ENCODE peak calls at places on chromosomes 16 and 17, in ten cellular contexts. One of them, this sample, is unnamed.

GRCh38 chr17:70086468-70086867 is 11.4 kb downstream of the KCNJ16 start:
- DNase-seq in sigmoid colon: no peak
- DNase-seq in HCT116: no peak
- DNase-seq in GM12878: no peak
- DNase-seq in K562: no peak
- DNase-seq in prostate gland: no peak
- DNase-seq in transverse colon: no peak
- DNase-seq in spleen: no peak
- DNase-seq in suprapubic skin: no peak
- DNase-seq in GM12891: no peak
- DNase-seq in this sample: no peak

GRCh38 chr17:17797119-17797809 is 39.5 kb downstream of the SREBF1 start:
- DNase-seq in HCT116: no peak
- DNase-seq in K562: no peak
- DNase-seq in suprapubic skin: no peak
- DNase-seq in GM12878: no peak
- DNase-seq in spleen: no peak
- DNase-seq in sigmoid colon: no peak
- DNase-seq in transverse colon: no peak
- DNase-seq in prostate gland: no peak
- DNase-seq in GM12891: no peak
- DNase-seq in this sample: no peak

GRCh38 chr16:525520-526180 is 1.9 kb upstream of the CAPN15 start:
- DNase-seq in HCT116: peak
- DNase-seq in GM12891: no peak
- DNase-seq in GM12878: peak
- DNase-seq in prostate gland: no peak
- DNase-seq in transverse colon: no peak
- DNase-seq in K562: peak
- DNase-seq in suprapubic skin: no peak
- DNase-seq in spleen: no peak
- DNase-seq in sigmoid colon: no peak
- DNase-seq in this sample: no peak

GRCh38 chr16:10609410-10609774 is 29.0 kb upstream of the EMP2 start:
- DNase-seq in suprapubic skin: no peak
- DNase-seq in spleen: no peak
- DNase-seq in prostate gland: no peak
- DNase-seq in transverse colon: no peak
- DNase-seq in GM12891: no peak
- DNase-seq in K562: no peak
- DNase-seq in sigmoid colon: no peak
- DNase-seq in GM12878: no peak
- DNase-seq in HCT116: no peak
- DNase-seq in this sample: no peak

GRCh38 chr17:4332296-4332970 is 34.0 kb downstream of the UBE2G1 start:
- DNase-seq in transverse colon: no peak
- DNase-seq in GM12878: no peak
- DNase-seq in GM12891: no peak
- DNase-seq in K562: no peak
- DNase-seq in spleen: no peak
- DNase-seq in sigmoid colon: no peak
- DNase-seq in suprapubic skin: no peak
- DNase-seq in HCT116: no peak
- DNase-seq in prostate gland: no peak
- DNase-seq in this sample: no peak

GRCh38 chr16:3321802-3322201 is 16.5 kb downstream of the ZNF75A start:
- DNase-seq in sigmoid colon: no peak
- DNase-seq in HCT116: no peak
- DNase-seq in GM12891: no peak
- DNase-seq in suprapubic skin: no peak
- DNase-seq in GM12878: no peak
- DNase-seq in spleen: no peak
- DNase-seq in K562: no peak
- DNase-seq in prostate gland: no peak
- DNase-seq in transverse colon: no peak
- DNase-seq in this sample: no peak

GRCh38 chr17:19533718-19534561 is at the start of gene SLC47A1:
- DNase-seq in suprapubic skin: no peak
- DNase-seq in GM12878: no peak
- DNase-seq in K562: no peak
- DNase-seq in sigmoid colon: no peak
- DNase-seq in GM12891: peak
- DNase-seq in transverse colon: peak
- DNase-seq in HCT116: no peak
- DNase-seq in spleen: peak
- DNase-seq in prostate gland: no peak
- DNase-seq in this sample: peak

GRCh38 chr17:77962349-77962748 is 3.8 kb downstream of the TNRC6C start:
- DNase-seq in suprapubic skin: no peak
- DNase-seq in spleen: no peak
- DNase-seq in GM12891: no peak
- DNase-seq in prostate gland: no peak
- DNase-seq in K562: no peak
- DNase-seq in HCT116: no peak
- DNase-seq in transverse colon: no peak
- DNase-seq in GM12878: no peak
- DNase-seq in sigmoid colon: no peak
- DNase-seq in this sample: no peak

GRCh38 chr16:56856876-56857447 is 8.0 kb upstream of the SLC12A3 start:
- DNase-seq in GM12878: no peak
- DNase-seq in K562: no peak
- DNase-seq in transverse colon: no peak
- DNase-seq in prostate gland: no peak
- DNase-seq in suprapubic skin: no peak
- DNase-seq in spleen: no peak
- DNase-seq in HCT116: no peak
- DNase-seq in GM12891: no peak
- DNase-seq in sigmoid colon: no peak
- DNase-seq in this sample: no peak

GRCh38 chr16:29753516-29753915 is 7.7 kb upstream of the C16orf54 start:
- DNase-seq in HCT116: no peak
- DNase-seq in suprapubic skin: no peak
- DNase-seq in GM12878: no peak
- DNase-seq in GM12891: no peak
- DNase-seq in sigmoid colon: no peak
- DNase-seq in spleen: no peak
- DNase-seq in K562: no peak
- DNase-seq in prostate gland: no peak
- DNase-seq in transverse colon: no peak
- DNase-seq in this sample: no peak

GRCh38 chr17:10118788-10119130 is 79.6 kb downstream of the GAS7 start:
- DNase-seq in K562: no peak
- DNase-seq in suprapubic skin: peak
- DNase-seq in transverse colon: no peak
- DNase-seq in HCT116: no peak
- DNase-seq in GM12878: no peak
- DNase-seq in sigmoid colon: peak
- DNase-seq in GM12891: no peak
- DNase-seq in prostate gland: no peak
- DNase-seq in spleen: no peak
- DNase-seq in this sample: no peak

GRCh38 chr16:22071352-22071923 is 20.9 kb upstream of the VWA3A start:
- DNase-seq in sigmoid colon: no peak
- DNase-seq in transverse colon: no peak
- DNase-seq in GM12878: no peak
- DNase-seq in GM12891: no peak
- DNase-seq in suprapubic skin: no peak
- DNase-seq in prostate gland: no peak
- DNase-seq in spleen: no peak
- DNase-seq in K562: no peak
- DNase-seq in HCT116: no peak
- DNase-seq in this sample: no peak

GRCh38 chr16:53007095-53007494 is 45.6 kb downstream of the CHD9NB start:
- DNase-seq in suprapubic skin: no peak
- DNase-seq in GM12878: no peak
- DNase-seq in spleen: no peak
- DNase-seq in prostate gland: no peak
- DNase-seq in GM12891: no peak
- DNase-seq in HCT116: no peak
- DNase-seq in sigmoid colon: no peak
- DNase-seq in transverse colon: no peak
- DNase-seq in K562: peak
- DNase-seq in this sample: no peak

GRCh38 chr16:53080345-53081031 is 25.7 kb downstream of the CHD9 start:
- DNase-seq in GM12878: no peak
- DNase-seq in prostate gland: peak
- DNase-seq in transverse colon: peak
- DNase-seq in HCT116: no peak
- DNase-seq in sigmoid colon: peak
- DNase-seq in spleen: no peak
- DNase-seq in GM12891: no peak
- DNase-seq in suprapubic skin: peak
- DNase-seq in K562: no peak
- DNase-seq in this sample: no peak

DNA sequence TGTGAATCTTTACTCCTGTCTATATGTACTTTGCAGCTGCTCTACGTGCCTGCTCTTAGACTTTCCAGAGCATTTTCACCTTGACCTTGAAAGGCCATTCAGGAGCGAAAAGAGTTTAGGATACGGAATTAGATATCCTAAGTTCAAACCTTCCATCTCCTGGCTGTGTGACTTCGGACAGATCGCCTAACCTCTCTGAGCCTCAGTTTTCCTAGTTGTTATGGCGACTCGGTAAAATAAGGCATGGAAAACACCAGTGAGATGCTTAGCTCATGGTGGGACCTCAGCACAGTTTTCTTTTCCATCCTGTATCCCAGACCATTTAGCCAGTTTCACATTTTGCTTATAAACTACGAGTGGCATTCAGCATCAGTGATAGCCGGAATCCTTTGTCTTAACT is 233.7 kb downstream of the RBFOX1 start:
- DNase-seq in GM12878: no peak
- DNase-seq in suprapubic skin: no peak
- DNase-seq in HCT116: no peak
- DNase-seq in GM12891: no peak
- DNase-seq in K562: no peak
- DNase-seq in spleen: no peak
- DNase-seq in prostate gland: no peak
- DNase-seq in transverse colon: no peak
- DNase-seq in sigmoid colon: no peak
- DNase-seq in this sample: no peak
- TF ChIP-seq POLR2AphosphoS5 in GM12878: no peak
- TF ChIP-seq POLR2AphosphoS5 in suprapubic skin: no peak
- TF ChIP-seq POLR2AphosphoS5 in HCT116: no peak
- TF ChIP-seq POLR2AphosphoS5 in GM12891: no peak
- TF ChIP-seq POLR2AphosphoS5 in K562: no peak
- TF ChIP-seq POLR2AphosphoS5 in spleen: no peak
- TF ChIP-seq POLR2AphosphoS5 in prostate gland: no peak
- TF ChIP-seq POLR2AphosphoS5 in transverse colon: no peak
- TF ChIP-seq POLR2AphosphoS5 in sigmoid colon: no peak
- TF ChIP-seq POLR2AphosphoS5 in this sample: no peak

DNA sequence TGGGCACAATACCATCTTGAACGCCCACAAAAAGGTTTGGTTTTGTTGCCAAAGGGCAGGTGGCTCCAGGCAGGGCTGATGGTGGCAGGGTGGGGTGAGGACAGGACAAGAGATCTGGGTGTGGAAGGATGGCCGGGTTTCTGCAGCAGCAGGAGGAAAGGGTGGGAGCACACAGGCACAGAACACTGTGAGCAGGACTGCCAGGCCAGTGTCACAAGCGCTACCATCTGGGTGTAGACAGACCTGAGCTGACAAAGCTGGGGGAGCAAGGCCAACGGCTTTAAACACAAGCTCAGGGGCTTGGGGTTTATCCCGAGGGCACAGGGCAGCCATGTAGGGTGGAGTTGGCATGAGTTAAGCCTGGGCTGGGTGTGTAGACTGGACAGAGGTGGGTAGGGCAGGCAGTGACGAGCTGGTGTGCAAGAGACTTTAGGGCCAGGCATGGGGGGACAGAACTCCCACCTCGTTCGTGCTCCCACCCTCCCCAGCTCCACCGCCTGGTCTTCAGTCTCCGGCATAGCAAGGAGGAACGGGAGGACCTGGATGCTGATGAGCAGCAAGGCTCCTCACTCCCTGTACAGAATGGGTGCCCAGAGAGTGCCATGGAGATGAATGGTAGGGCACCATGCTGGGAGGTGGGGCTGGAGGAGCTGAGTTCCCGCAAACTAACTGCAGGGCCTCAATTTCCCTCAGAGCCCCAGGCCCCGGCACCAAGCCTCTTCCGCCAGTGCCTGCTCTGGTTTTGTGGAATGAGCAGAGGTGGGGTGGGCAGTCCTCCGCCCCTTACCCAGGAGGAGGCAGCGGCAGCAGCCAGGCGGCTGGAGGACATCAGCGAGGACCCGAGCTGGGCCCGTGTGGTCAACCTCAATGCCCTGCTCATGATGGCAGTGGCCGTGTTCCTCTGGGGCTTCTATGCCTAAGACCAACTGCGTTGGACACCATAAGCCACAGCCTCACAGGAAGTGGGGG is 7.0 kb downstream of the SLC5A2 start:
- DNase-seq in GM12878: no peak
- DNase-seq in HCT116: no peak
- DNase-seq in spleen: no peak
- DNase-seq in K562: no peak
- DNase-seq in GM12891: no peak
- DNase-seq in transverse colon: no peak
- DNase-seq in suprapubic skin: no peak
- DNase-seq in prostate gland: no peak
- DNase-seq in sigmoid colon: no peak
- DNase-seq in this sample: no peak
- TF ChIP-seq POLR2A in GM12878: peak
- TF ChIP-seq POLR2A in HCT116: no peak
- TF ChIP-seq POLR2A in spleen: no peak
- TF ChIP-seq POLR2A in K562: no peak
- TF ChIP-seq POLR2A in GM12891: no peak
- TF ChIP-seq POLR2A in transverse colon: no peak
- TF ChIP-seq POLR2A in suprapubic skin: no peak
- TF ChIP-seq POLR2A in prostate gland: no peak
- TF ChIP-seq POLR2A in sigmoid colon: no peak
- TF ChIP-seq POLR2A in this sample: no peak

GRCh38 chr16:2081685-2082084 is 33.9 kb downstream of the TSC2 start:
- DNase-seq in prostate gland: no peak
- DNase-seq in HCT116: no peak
- DNase-seq in spleen: no peak
- DNase-seq in sigmoid colon: no peak
- DNase-seq in suprapubic skin: no peak
- DNase-seq in GM12878: no peak
- DNase-seq in GM12891: no peak
- DNase-seq in K562: no peak
- DNase-seq in transverse colon: no peak
- DNase-seq in this sample: no peak
- TF ChIP-seq POLR2AphosphoS5 in prostate gland: no peak
- TF ChIP-seq POLR2AphosphoS5 in HCT116: no peak
- TF ChIP-seq POLR2AphosphoS5 in spleen: no peak
- TF ChIP-seq POLR2AphosphoS5 in sigmoid colon: no peak
- TF ChIP-seq POLR2AphosphoS5 in suprapubic skin: no peak
- TF ChIP-seq POLR2AphosphoS5 in GM12878: no peak
- TF ChIP-seq POLR2AphosphoS5 in GM12891: no peak
- TF ChIP-seq POLR2AphosphoS5 in K562: no peak
- TF ChIP-seq POLR2AphosphoS5 in transverse colon: no peak
- TF ChIP-seq POLR2AphosphoS5 in this sample: no peak

GRCh38 chr16:23640959-23641765 is at the start of the genes DCTN5 and PALB2:
- DNase-seq in prostate gland: peak
- DNase-seq in transverse colon: peak
- DNase-seq in suprapubic skin: peak
- DNase-seq in K562: peak
- DNase-seq in sigmoid colon: peak
- DNase-seq in GM12878: peak
- DNase-seq in GM12891: peak
- DNase-seq in HCT116: peak
- DNase-seq in spleen: peak
- DNase-seq in this sample: peak
- TF ChIP-seq POLR2A in prostate gland: peak
- TF ChIP-seq POLR2A in transverse colon: peak
- TF ChIP-seq POLR2A in suprapubic skin: peak
- TF ChIP-seq POLR2A in K562: peak
- TF ChIP-seq POLR2A in sigmoid colon: no peak
- TF ChIP-seq POLR2A in GM12878: peak
- TF ChIP-seq POLR2A in GM12891: peak
- TF ChIP-seq POLR2A in HCT116: peak
- TF ChIP-seq POLR2A in spleen: no peak
- TF ChIP-seq POLR2A in this sample: peak

This sample was measured in GM12892.